ENCODE peak calls at places on chromosomes 5 and 9, in six cellular contexts. H is breast epithelium, W is suprapubic skin, C is lower lobe of right lung, O is heart left ventricle, V is heart right ventricle. Y is an unnamed sample.
A peak's percentile ranks its signal among the peaks of the same experiment; 100 is the strongest.

GRCh38 chr5:135993894-135994514 is 34.8 kb upstream of the TGFBI start:
- DNase-seq in H (no peak), V (no peak), O (no peak), C (no peak), W (no peak), Y (no peak)

GRCh38 chr9:6960777-6961176 is 203.0 kb downstream of the KDM4C start:
- DNase-seq in H (no peak), O (no peak), C (no peak), V (no peak), W (no peak), Y (no peak)

GRCh38 chr5:146962801-146963355 is 84.3 kb upstream of the PPP2R2B start:
- DNase-seq in V (no peak), W (no peak), O (no peak), C (no peak), H (no peak), Y (no peak)

GRCh38 chr9:108543251-108543768 is 312.5 kb downstream of the ACTL7B start:
- DNase-seq in O (no peak), W (no peak), V (no peak), H (no peak), C (no peak), Y (no peak)

GRCh38 chr9:4837768-4838546 is 45.2 kb downstream of the RCL1 start:
- DNase-seq in V (no peak), W (no peak), C (no peak), H (no peak), O (no peak), Y (no peak)

GRCh38 chr9:136055715-136056545 is 39.2 kb downstream of the NACC2 start:
- DNase-seq in O (no peak), C (no peak), H (no peak), V (no peak), W (no peak), Y (no peak)

GRCh38 chr5:157942595-157942994 is 83.7 kb upstream of the CLINT1 start:
- DNase-seq in C (no peak), V (no peak), H (no peak), O (no peak), W (no peak), Y (no peak)

GRCh38 chr5:71586052-71586940 is 844 bp upstream of the MCCC2 start:
- DNase-seq in V (peak; percentile 10), C (no peak), O (peak; percentile 18), H (no peak), W (no peak), Y (no peak)

GRCh38 chr5:95808686-95809413 is 13.7 kb downstream of the GLRX start:
- DNase-seq in H (peak; percentile 43), V (peak; percentile 88), C (peak; percentile 66), O (peak; percentile 85), W (peak; percentile 90), Y (peak; percentile 62)

GRCh38 chr9:132027752-132028666 is 51.7 kb downstream of the MED27 start:
- DNase-seq in W (no peak), H (peak; percentile 35), V (no peak), C (no peak), O (no peak), Y (no peak)

GRCh38 chr5:78908173-78908901 is 76.8 kb downstream of the ARSB start:
- DNase-seq in O (peak; percentile 67), H (no peak), C (peak; percentile 43), V (peak; percentile 79), W (no peak), Y (no peak)

GRCh38 chr9:86034863-86035734 is 64.3 kb downstream of the GOLM1 start:
- DNase-seq in W (no peak), O (no peak), C (no peak), H (no peak), V (no peak), Y (no peak)

GRCh38 chr9:126111556-126111955 is 215.1 kb upstream of the MVB12B start:
- DNase-seq in W (no peak), H (no peak), C (no peak), O (no peak), V (no peak), Y (no peak)
- TF ChIP-seq CTCF in W (no peak), H (no peak), C (no peak), O (no peak), V (no peak), Y (no peak)

GRCh38 chr9:121645003-121645402 is 6.4 kb upstream of the DAB2IP start:
- DNase-seq in H (no peak), C (no peak), V (no peak), O (no peak), W (no peak), Y (no peak)
- H3K27ac ChIP-seq in H (no peak overlapping the region), C (no peak overlapping the region), V (peak overlapping the region; percentile 65), O (peak overlapping the region; percentile 54), W (no peak overlapping the region), Y (no peak overlapping the region)

GRCh38 chr5:7910738-7911428 is 41.9 kb downstream of the MTRR start:
- DNase-seq in V (no peak), O (no peak), C (no peak), H (no peak), W (no peak), Y (no peak)
- H3K9me3 ChIP-seq in V (peaks cover 19% of the 10 kb centered on the region), O (peaks cover 23% of the 10 kb centered on the region), C (peaks cover 24% of the 10 kb centered on the region), H (peaks cover 44% of the 10 kb centered on the region), W (peaks cover 17% of the 10 kb centered on the region), Y (peaks cover 28% of the 10 kb centered on the region)

DNA sequence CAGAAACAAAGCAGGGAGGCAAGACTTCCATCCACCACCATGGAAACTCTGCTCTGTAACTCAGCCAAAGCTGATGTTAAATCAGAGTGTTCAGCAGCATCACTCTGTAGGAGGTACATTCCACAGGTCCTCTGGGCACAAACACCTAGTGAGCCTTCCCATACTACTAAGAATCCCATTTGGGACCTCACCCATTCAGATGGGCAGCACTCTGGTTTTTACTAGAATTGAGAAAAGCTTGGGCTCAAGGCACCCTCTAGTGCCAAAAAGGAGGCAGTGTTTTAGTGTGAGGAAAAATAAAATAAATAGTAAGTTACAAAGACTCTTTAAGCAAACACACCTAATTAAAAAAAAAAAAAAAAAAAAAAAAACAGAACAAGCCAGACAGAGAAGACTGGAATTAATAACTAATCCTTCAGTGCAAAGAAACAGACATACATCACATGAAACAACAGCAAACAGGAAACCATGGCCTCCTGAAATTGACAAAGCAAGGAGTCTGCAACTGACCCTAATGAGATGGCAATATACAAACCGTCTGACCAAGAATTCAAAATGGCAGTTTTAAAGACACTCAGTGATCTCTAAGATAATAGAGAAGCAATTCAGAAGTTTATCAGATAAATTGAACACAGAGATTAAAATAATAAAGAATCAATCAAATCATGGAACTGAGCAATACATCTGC is 159.5 kb downstream of the GNA14 start:
- DNase-seq in W (no peak), O (no peak), H (no peak), C (no peak), V (no peak), Y (no peak)
- TF ChIP-seq CTCF in W (no peak), O (no peak), H (no peak), C (peak; percentile 22), V (no peak), Y (peak; percentile 31)

GRCh38 chr5:118533166-118533565 is 455.2 kb downstream of the DTWD2 start:
- DNase-seq in C (no peak), H (no peak), W (no peak), V (no peak), O (no peak), Y (no peak)
- H3K27ac ChIP-seq in C (no peak overlapping the region), H (no peak overlapping the region), W (no peak overlapping the region), V (no peak overlapping the region), O (peak overlapping the region; percentile 38), Y (no peak overlapping the region)

GRCh38 chr9:92988215-92988731 is 41.0 kb downstream of the FGD3 start:
- DNase-seq in O (no peak), V (no peak), C (no peak), H (peak; percentile 11), W (no peak), Y (peak; percentile 33)
- H3K9me3 ChIP-seq in O (peaks cover 12% of the 10 kb centered on the region), V (no peaks in the 10 kb centered on the region), C (peaks cover 7% of the 10 kb centered on the region), H (peaks cover 13% of the 10 kb centered on the region), W (peaks cover 4% of the 10 kb centered on the region), Y (peaks cover 4% of the 10 kb centered on the region)

GRCh38 chr5:97475847-97476246 is 292.8 kb upstream of the RIOK2 start:
- DNase-seq in O (no peak), V (no peak), W (no peak), C (no peak), H (no peak), Y (no peak)
- TF ChIP-seq CTCF in O (no peak), V (no peak), W (no peak), C (no peak), H (no peak), Y (no peak)

DNA sequence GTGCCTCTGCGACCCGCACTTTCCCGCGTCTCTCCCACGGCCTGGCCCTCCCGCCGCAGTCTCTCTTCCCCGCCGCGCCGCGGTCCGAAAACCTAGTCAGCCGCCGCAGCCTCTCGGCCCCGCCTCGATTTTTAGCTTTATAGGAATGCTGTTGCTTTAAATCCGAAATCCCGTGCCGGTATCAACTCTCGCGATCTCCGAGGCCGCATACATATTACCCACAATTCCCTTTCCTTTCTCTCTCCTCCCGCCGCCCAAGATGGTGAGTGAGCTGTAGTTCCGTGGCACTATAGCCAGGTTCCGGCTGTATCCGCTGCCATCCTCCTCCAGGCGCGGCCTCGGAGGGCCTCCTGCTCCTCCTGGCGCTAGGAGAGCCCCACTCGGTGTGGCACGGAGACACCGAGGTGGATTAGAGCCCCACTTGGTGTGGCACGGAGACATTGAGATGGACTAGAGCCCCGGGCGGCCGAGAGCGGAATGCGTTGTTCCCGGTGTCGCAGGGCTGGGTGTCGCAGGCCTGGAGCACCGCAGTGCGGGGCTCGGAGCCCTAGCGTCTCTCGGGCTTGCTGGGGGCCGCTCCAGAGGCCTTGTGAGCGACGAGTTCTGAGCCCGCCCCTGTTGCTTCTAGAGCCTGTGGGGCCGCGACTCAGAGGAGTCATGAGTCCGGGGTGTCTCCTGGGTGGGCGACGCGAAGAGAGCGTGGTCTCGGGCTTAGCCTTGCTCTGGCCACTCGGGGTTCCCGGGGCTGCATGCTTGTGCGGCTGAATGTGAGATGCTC is at the start of the genes MED22 and RPL7A:
- DNase-seq in O (peak; percentile 95), C (peak; percentile 95), V (peak; percentile 96), W (peak; percentile 97), H (peak; percentile 94), Y (peak; percentile 84)
- H3K27ac ChIP-seq in O (peak within 1 kb of the TSS; percentile 90), C (peak within 1 kb of the TSS; percentile 92), V (peak within 1 kb of the TSS; percentile 94), W (peak within 1 kb of the TSS; percentile 94), H (peak within 1 kb of the TSS; percentile 98), Y (peak within 1 kb of the TSS; percentile 84)

GRCh38 chr5:178981381-178981780 is 13.7 kb downstream of the GRM6 start:
- DNase-seq in O (no peak), W (no peak), V (no peak), C (no peak), H (no peak), Y (no peak)
- H3K9me3 ChIP-seq in O (peaks cover 87% of the 10 kb centered on the region), W (peaks cover 31% of the 10 kb centered on the region), V (peaks cover 65% of the 10 kb centered on the region), C (peaks cover 77% of the 10 kb centered on the region), H (peaks cover 96% of the 10 kb centered on the region), Y (peaks cover 22% of the 10 kb centered on the region)

DNA sequence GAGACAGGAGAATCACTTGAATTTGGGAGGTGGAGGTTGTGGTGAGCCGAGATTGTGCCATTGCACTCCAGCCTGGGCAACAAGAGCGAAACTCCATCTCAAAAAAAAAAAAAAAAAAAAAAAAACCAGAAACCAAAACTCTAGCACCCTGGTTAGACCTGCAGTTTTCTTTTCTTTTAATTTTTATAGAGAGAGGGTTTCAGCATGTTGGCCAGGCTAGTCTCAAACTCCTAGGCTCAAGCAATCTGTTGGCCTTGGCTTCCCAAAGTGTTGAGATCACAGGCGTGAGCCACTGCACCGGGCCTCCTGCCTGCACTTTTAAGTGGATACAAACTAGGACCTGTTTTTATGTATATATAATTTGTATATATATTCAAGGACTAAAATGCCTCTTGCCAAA is 12.9 kb upstream of the MTMR12 start:
- DNase-seq in C (no peak), W (no peak), V (no peak), O (no peak), H (no peak), Y (no peak)
- TF ChIP-seq CTCF in C (no peak), W (no peak), V (no peak), O (no peak), H (no peak), Y (no peak)

Y was measured in CD4-positive, alpha-beta T cell.